ENCODE peak calls at places on chromosomes 13 and 19, in five cellular contexts. P, W, C, I and U are unnamed samples.

GRCh38 chr19:9969688-9969975 is 33.3 kb upstream of the OLFM2 start:
- DNase-seq in P (no peak), W (no peak), C (no peak), I (no peak), U (no peak)

GRCh38 chr13:32021785-32022184 is 9.8 kb upstream of the FRY start:
- DNase-seq in P (no peak), W (no peak), C (no peak), I (no peak), U (no peak)

GRCh38 chr19:2569596-2570465 is 93.9 kb downstream of the GADD45B start:
- DNase-seq in P (peak; percentile 18), W (no peak), C (no peak), I (no peak), U (no peak)

GRCh38 chr19:40523322-40524047 is 53.2 kb upstream of the SHKBP1 start:
- DNase-seq in P (peak; percentile 29), W (no peak), C (no peak), I (peak; percentile 68), U (peak; percentile 73)

GRCh38 chr13:24161010-24161775 is 673 bp downstream of the SPATA13 start:
- DNase-seq in P (peak; percentile 22), W (no peak), C (no peak), I (no peak), U (no peak)

GRCh38 chr19:13016628-13017305 is 21.5 kb downstream of the NFIX start:
- DNase-seq in P (no peak), W (no peak), C (no peak), I (peak; percentile 45), U (no peak)

GRCh38 chr13:30113983-30114491 is 193.3 kb downstream of the KATNAL1 start:
- DNase-seq in P (no peak), W (no peak), C (no peak), I (no peak), U (no peak)

GRCh38 chr19:56199686-56200085 is 2.1 kb upstream of the ZSCAN5B start:
- DNase-seq in P (no peak), W (no peak), C (no peak), I (no peak), U (no peak)

GRCh38 chr13:20175907-20176652 is 15.2 kb upstream of the GJA3 start:
- DNase-seq in P (no peak), W (no peak), C (no peak), I (no peak), U (no peak)

GRCh38 chr19:5292453-5292842 is 48.2 kb downstream of the PTPRS start:
- DNase-seq in P (peak; percentile 52), W (no peak), C (no peak), I (no peak), U (no peak)

GRCh38 chr19:40341601-40342482 is 6.4 kb downstream of the C19orf47 start:
- DNase-seq in P (peak; percentile 36), W (peak; percentile 77), C (peak; percentile 28), I (no peak), U (no peak)

GRCh38 chr13:68428292-68428691 is 1198.2 kb upstream of the PCDH9 start:
- DNase-seq in P (no peak), W (no peak), C (no peak), I (no peak), U (peak; percentile 10)

GRCh38 chr19:4877753-4878490 is 10.5 kb upstream of the PLIN3 start:
- DNase-seq in P (peak; percentile 42), W (no peak), C (peak; percentile 21), I (no peak), U (no peak)

GRCh38 chr13:106468207-106468606 is 67.3 kb downstream of the EFNB2 start:
- DNase-seq in P (no peak), W (no peak), C (no peak), I (no peak), U (no peak)

GRCh38 chr19:45305007-45305406 is 17.7 kb downstream of the CKM start:
- DNase-seq in P (no peak), W (no peak), C (no peak), I (no peak), U (no peak)

GRCh38 chr13:31046711-31047279 is 114.3 kb downstream of the TEX26 start:
- DNase-seq in P (no peak), W (no peak), C (no peak), I (peak; percentile 55), U (peak; percentile 64)

GRCh38 chr13:98295371-98295770 is 118.3 kb upstream of the RNF113B start:
- DNase-seq in P (no peak), W (no peak), C (no peak), I (no peak), U (peak; percentile 32)

GRCh38 chr13:22696433-22696832 is 484.3 kb upstream of the SGCG start:
- DNase-seq in P (no peak), W (no peak), C (no peak), I (no peak), U (no peak)

GRCh38 chr13:47932953-47933687 is 68.0 kb downstream of the SUCLA2 start:
- DNase-seq in P (no peak), W (no peak), C (no peak), I (no peak), U (no peak)

GRCh38 chr19:10009269-10009665 is 1.0 kb downstream of the COL5A3 start:
- DNase-seq in P (peak; percentile 49), W (peak; percentile 75), C (no peak), I (peak; percentile 88), U (peak; percentile 85)

GRCh38 chr13:91574756-91575155 is 176.3 kb downstream of the GPC5 start:
- DNase-seq in P (no peak), W (no peak), C (no peak), I (no peak), U (peak; percentile 28)

GRCh38 chr13:75250526-75251183 is 231.3 kb downstream of the TBC1D4 start:
- DNase-seq in P (no peak), W (no peak), C (no peak), I (no peak), U (peak; percentile 86)

GRCh38 chr19:46659151-46660007 is 1.6 kb downstream of the DACT3 start:
- DNase-seq in P (peak; percentile 48), W (no peak), C (no peak), I (peak; percentile 73), U (no peak)

GRCh38 chr19:50877338-50877737 is 4.1 kb downstream of the KLK2 start:
- DNase-seq in P (no peak), W (no peak), C (no peak), I (no peak), U (no peak)

GRCh38 chr13:113187263-113187669 is 21.2 kb downstream of the PCID2 start:
- DNase-seq in P (peak; percentile 90), W (peak; percentile 97), C (peak; percentile 57), I (peak; percentile 53), U (peak; percentile 99)
- TF ChIP-seq CTCF in P (no peak), W (no peak), C (no peak), I (no peak), U (peak; percentile 28)

GRCh38 chr19:14135355-14135754 is 1.0 kb downstream of the ASF1B start:
- DNase-seq in P (no peak), W (no peak), C (no peak), I (no peak), U (no peak)
- H3K4me3 ChIP-seq in P (no peak overlapping the region), W (peak overlapping the region; percentile 66), C (no peak overlapping the region), I (no peak overlapping the region), U (no peak overlapping the region)

DNA sequence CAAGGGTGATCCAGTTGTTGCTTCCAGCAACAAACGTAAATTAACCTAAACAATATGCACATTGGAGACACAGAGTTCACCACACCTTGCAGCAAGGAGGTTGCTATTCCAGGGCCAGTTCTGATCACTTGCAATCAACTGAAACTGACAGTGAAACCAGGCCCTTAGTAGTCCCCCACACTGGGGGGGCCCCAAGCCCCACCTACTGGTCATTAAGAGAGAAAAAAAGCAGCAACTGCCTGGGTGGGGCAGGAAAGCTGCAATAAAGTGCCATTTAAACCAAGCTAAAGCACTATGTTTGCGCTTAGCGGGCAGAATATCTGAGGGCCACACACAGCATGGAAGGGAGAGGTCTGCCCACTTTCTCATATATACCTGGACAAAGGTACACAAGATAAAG is 51.5 kb downstream of the ATP7B start:
- DNase-seq in P (no peak), W (no peak), C (no peak), I (no peak), U (no peak)
- TF ChIP-seq CTCF in P (no peak), W (no peak), C (no peak), I (no peak), U (no peak)

GRCh38 chr19:53872762-53873161 is 5.1 kb downstream of the MYADM start:
- DNase-seq in P (no peak), W (no peak), C (no peak), I (no peak), U (no peak)
- H3K4me3 ChIP-seq in P (no peak overlapping the region), W (no peak overlapping the region), C (no peak overlapping the region), I (no peak overlapping the region), U (no peak overlapping the region)

GRCh38 chr19:28396259-28396940 is 816.6 kb downstream of the UQCRFS1 start:
- DNase-seq in P (no peak), W (no peak), C (no peak), I (no peak), U (no peak)

GRCh38 chr19:28394705-28395104 is 818.2 kb downstream of the UQCRFS1 start:
- DNase-seq in P (no peak), W (no peak), C (no peak), I (no peak), U (no peak)

GRCh38 chr19:28393574-28394336 is 819.2 kb downstream of the UQCRFS1 start:
- DNase-seq in P (no peak), W (no peak), C (no peak), I (no peak), U (no peak)

GRCh38 chr19:28399187-28399586 is 813.8 kb downstream of the UQCRFS1 start:
- DNase-seq in P (no peak), W (no peak), C (no peak), I (no peak), U (no peak)

DNA sequence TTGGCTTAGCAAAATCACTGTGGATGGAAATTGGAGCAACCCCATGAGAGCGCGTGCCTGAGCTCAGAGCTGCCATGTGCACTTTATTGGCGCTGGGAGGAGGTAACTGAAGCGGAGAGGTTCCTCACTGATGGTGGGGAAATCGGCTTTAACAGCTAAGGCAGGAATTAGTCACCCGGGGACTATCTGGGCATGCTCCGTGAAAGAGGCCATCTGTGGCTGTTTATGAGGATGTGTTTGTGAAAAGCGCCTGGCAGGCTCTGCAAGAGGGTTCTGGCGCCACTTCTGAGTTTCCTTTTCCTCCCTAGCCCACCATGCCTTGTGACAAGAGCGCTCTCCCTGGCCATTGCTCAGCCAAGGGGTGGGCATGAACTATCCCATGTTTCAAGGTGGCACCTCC is 815.6 kb downstream of the UQCRFS1 start:
- DNase-seq in P (no peak), W (no peak), C (no peak), I (no peak), U (no peak)
- TF ChIP-seq CTCF in P (no peak), W (no peak), C (no peak), I (no peak), U (no peak)

DNA sequence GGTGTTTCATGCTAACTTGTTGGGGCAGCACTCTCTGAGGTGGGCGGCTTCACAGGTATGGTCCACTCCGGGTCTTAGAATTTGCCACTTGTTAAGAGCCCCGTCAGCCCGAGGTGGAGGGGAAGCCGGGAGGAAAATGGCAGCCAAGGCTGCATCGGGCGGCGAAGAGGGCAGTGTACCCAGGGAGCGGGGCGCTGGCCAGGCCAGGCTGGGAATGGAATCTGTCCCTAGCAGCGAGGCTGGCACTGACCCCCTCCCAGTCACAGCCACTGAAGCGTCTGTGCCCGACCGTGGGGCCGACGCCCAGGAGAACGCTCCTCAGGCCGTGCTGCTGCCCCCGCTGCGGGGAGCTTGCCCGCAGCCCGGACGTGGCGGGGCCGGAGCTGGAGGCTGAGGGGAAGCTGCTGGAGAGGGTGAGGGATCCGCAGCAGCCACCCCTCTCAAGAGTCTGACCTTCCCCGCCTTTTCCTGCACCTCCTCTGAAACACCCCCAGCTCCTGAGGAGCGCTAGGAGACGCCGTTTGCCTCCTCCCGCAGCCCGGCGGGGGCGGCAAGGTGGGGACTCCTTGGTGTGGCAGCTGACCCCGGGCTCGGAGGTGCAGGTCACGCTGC is 313.8 kb upstream of the SPRY2 start:
- DNase-seq in P (no peak), W (no peak), C (no peak), I (no peak), U (no peak)
- H3K4me3 ChIP-seq in P (no peak overlapping the region), W (peak overlapping the region; percentile 44), C (peak overlapping the region; percentile 44), I (no peak overlapping the region), U (peak overlapping the region; percentile 37)